ENCODE peak calls at places on chromosomes 7 and 10, in ten cellular contexts. N, Y, C, L, V, T, Q, G, X and I are unnamed samples.

GRCh38 chr10:56605043-56605442 is 244.0 kb upstream of the ZWINT start:
- DNase-seq in V (no peak), T (no peak), Y (no peak), Q (no peak), L (no peak), X (peak), G (peak), N (no peak), C (no peak), I (no peak)

GRCh38 chr7:40680657-40681056 is 545.9 kb downstream of the SUGCT start:
- DNase-seq in Y (no peak), N (no peak), G (peak), Q (peak), V (no peak), X (peak), T (peak), C (peak), L (no peak), I (no peak)

GRCh38 chr10:110147961-110148360 is 59.4 kb upstream of the MXI1 start:
- DNase-seq in G (no peak), Y (no peak), L (no peak), T (no peak), V (no peak), C (no peak), X (no peak), Q (no peak), N (no peak), I (no peak)

GRCh38 chr7:2143981-2144595 is 88.7 kb downstream of the MAD1L1 start:
- DNase-seq in Y (no peak), N (no peak), V (no peak), C (no peak), X (no peak), L (no peak), T (no peak), Q (no peak), G (no peak), I (no peak)

GRCh38 chr10:125284875-125285597 is 124.7 kb upstream of the CTBP2 start:
- DNase-seq in N (no peak), V (no peak), T (peak), G (peak), Y (no peak), L (no peak), C (no peak), Q (no peak), X (no peak), I (no peak)

GRCh38 chr10:135601-136464 is 578 bp downstream of the ZMYND11 start:
- DNase-seq in T (no peak), N (peak), X (peak), Y (peak), C (peak), Q (peak), L (peak), V (peak), G (peak), I (no peak)

GRCh38 chr10:124700293-124701037 is 43.7 kb downstream of the FAM53B start:
- DNase-seq in G (no peak), L (no peak), T (no peak), V (no peak), N (no peak), Y (no peak), X (no peak), C (no peak), Q (no peak), I (no peak)

GRCh38 chr7:68770649-68771048 is 827.6 kb upstream of the AUTS2 start:
- DNase-seq in Q (no peak), G (no peak), T (no peak), X (no peak), V (no peak), C (no peak), Y (no peak), L (no peak), N (no peak), I (no peak)

GRCh38 chr10:102400598-102401321 is 5.3 kb downstream of the NFKB2 start:
- DNase-seq in G (no peak), Q (no peak), N (peak), L (peak), T (no peak), C (no peak), V (no peak), Y (no peak), X (no peak), I (no peak)

GRCh38 chr10:67017218-67017617 is 91.4 kb downstream of the LRRTM3 start:
- DNase-seq in G (no peak), Y (no peak), V (no peak), T (no peak), C (no peak), L (no peak), X (no peak), N (no peak), Q (no peak), I (no peak)

GRCh38 chr7:117048854-117049321 is 95.6 kb downstream of the ST7 start:
- DNase-seq in G (no peak), L (no peak), Q (no peak), N (no peak), Y (no peak), X (no peak), T (no peak), C (peak), V (no peak), I (no peak)

GRCh38 chr7:485188-486081 is 34.2 kb downstream of the PDGFA start:
- DNase-seq in X (no peak), N (peak), Q (no peak), L (peak), C (peak), T (no peak), V (no peak), Y (no peak), G (no peak), I (no peak)

GRCh38 chr7:65812281-65812680 is 60.6 kb upstream of the VKORC1L1 start:
- DNase-seq in X (no peak), C (no peak), N (no peak), Q (peak), V (peak), Y (no peak), T (no peak), L (no peak), G (no peak), I (no peak)

GRCh38 chr7:123372368-123372767 is 162.0 kb downstream of the IQUB start:
- DNase-seq in G (no peak), L (no peak), C (no peak), Y (no peak), X (no peak), N (no peak), Q (no peak), V (no peak), T (no peak), I (no peak)

GRCh38 chr7:25386311-25386744 is 158.0 kb upstream of the NPVF start:
- DNase-seq in C (no peak), L (no peak), T (no peak), Y (no peak), N (no peak), G (no peak), X (no peak), V (no peak), Q (no peak), I (no peak)

GRCh38 chr7:128270799-128271411 is 29.8 kb downstream of the LEP start:
- DNase-seq in C (no peak), Y (no peak), T (no peak), L (peak), V (no peak), N (no peak), G (no peak), X (no peak), Q (no peak), I (no peak)

DNA sequence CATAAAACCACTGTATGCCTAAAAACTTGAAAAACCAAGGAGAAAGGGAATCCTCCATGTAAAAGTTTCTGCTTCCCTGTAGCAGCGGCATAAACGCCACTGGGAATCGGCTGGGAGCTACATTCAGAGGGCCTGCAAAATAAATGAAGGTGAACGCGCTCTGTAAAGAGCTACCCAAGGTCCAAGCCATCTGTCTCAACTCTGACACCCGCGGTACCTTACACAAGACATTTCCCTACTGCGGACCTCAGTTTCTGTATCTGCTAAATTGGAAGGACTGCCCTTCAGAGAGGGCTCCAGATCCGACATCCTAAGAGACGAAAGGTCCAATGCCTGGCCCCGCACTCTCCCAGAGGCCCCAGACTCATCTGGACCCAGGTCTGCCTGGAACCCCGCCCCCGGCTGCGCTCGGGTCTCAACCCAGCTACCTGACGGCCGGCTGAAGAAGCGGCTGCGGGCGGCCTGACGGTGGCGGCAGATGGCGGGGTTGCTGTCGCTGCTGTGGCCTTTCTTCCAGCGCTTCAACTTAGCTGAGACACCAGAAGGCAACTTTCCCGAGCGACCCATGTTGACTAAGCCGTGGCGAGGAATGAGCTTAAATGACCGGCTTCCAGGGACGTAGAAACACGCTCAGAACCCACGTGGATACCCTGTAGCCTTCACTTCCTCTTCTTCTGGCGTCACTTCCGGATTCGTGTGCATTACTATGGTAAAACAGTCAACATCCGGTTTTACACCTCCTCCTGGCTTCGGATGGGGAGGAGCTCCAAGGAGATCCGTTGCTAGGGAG is at the start of gene RRP12:
- DNase-seq in C (peak), T (peak), N (peak), G (peak), Q (peak), X (peak), Y (peak), V (peak), L (peak), I (peak)
- TF ChIP-seq CTCF in C (no peak), T (no peak), N (no peak), G (peak), Q (peak), X (peak), Y (no peak), V (peak), L (no peak), I (peak)

GRCh38 chr7:112395893-112396292 is 54.4 kb upstream of the IFRD1 start:
- DNase-seq in Q (no peak), Y (no peak), G (no peak), T (no peak), V (no peak), C (no peak), L (no peak), X (no peak), N (no peak), I (no peak)
- H3K4me3 ChIP-seq in Q (no peak), Y (no peak), G (no peak), T (no peak), V (no peak), C (no peak), L (no peak), X (no peak), N (no peak), I (no peak)

DNA sequence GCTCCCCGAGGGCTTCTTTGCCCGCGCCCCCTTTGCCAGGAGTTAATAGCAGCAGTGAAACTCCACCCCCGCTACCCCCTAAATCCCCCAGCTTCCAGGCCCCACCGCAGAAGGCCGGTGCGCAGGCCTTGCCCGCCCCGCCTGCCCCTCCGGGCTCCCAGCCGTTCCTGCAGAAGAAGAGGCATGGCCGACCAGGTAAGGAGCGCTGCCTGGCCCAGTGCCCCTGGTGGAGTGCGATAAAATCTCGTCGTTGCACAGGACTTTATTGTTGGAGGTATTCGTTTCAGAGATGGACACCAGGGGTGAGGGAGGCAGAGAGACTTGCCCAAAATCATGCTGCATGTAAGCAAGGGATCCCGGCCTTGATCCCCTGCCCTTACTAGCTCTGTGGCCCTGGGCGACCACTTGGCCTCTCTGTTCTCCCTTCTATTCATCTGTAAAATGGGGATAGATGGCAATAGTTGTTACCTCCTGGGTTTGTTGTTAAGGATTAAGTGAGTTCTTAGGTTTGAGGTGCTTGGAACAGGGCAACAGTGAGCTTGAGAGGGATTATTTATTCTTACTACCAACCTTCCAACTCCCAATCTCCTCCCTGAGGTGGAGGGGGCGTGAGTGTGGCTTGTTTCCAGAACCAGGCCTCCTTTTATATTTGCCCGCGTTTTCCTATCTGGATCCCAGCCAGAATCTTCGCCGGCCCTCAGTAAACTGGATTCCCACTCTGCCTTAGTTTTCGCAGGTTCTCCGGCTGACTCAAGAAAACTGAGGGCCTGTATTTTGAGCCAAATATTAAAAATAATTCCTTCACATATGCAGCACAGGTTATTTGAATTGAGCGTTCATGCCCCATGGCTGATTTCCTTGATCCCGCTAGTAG is 78.3 kb downstream of the WIPF3 start:
- DNase-seq in C (peak), T (no peak), Y (peak), L (peak), G (no peak), V (no peak), X (no peak), N (no peak), Q (no peak), I (no peak)
- TF ChIP-seq CTCF in C (no peak), T (no peak), Y (no peak), L (no peak), G (no peak), V (peak), X (peak), N (no peak), Q (no peak), I (no peak)

DNA sequence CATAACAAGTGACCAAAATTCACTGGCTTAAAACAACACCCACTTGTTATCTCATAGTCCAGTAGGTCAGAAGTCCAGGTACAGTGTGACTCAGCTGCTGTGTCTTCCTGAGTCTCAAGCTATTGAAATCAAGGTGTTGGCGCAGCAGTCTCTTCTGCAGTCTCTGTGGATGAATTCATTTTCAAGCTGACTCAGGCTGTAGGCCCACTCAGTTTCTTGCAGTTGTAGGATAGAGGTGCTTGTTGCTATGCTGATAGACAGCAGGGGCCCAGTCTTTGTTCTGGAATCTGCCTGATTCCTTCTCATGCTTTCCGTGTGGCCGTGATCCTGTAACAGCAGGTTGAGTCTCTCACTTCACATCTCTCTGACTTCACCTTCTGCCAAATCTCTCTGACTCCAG is 400.4 kb upstream of the POM121L12 start:
- DNase-seq in X (peak), N (no peak), C (no peak), G (no peak), Y (no peak), T (no peak), L (no peak), V (no peak), Q (no peak), I (no peak)
- H3K4me3 ChIP-seq in X (no peak), N (no peak), C (no peak), G (no peak), Y (no peak), T (no peak), L (no peak), V (no peak), Q (no peak), I (no peak)

DNA sequence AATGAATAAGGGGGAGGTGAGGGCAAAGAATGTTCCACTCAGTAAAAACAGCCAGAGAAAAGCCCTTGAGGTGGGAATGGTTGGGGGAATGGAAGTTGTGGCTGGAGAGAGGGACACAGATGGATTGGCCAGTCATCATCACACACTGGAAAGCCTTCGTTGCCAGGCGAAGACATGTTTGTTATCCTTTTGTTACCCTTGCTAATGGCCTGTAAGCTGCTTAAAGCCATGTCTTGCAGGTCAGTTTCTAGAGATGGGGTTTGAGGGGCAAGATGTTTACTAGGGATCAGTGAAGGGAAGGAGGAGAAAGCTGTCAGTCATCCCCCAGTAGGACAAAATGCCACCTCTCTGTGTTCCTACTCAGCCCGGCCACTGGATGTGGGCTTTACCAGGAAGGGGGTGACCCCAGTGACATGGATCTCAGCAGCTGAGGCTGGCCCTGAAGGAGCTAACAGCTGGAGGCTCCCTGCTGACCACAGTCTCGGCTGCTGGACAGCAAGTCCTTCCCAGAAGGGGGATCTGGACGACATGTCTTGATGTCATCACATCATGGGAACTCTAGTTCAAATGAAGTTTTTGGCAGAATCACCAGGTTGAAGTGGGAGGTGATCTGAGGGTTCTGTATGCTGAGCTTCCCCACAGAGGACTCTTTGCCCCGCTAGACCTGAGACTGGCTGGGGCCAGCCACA is 66.2 kb downstream of the TBXAS1 start:
- DNase-seq in G (no peak), Y (no peak), T (no peak), Q (no peak), N (no peak), C (no peak), V (no peak), L (no peak), X (no peak), I (no peak)
- TF ChIP-seq CTCF in G (no peak), Y (no peak), T (no peak), Q (no peak), N (no peak), C (no peak), V (no peak), L (no peak), X (no peak), I (no peak)

GRCh38 chr7:20779041-20779440 is 7.6 kb downstream of the SP8 start:
- DNase-seq in Y (no peak), C (no peak), X (peak), G (no peak), N (no peak), L (no peak), T (no peak), V (no peak), Q (no peak), I (no peak)
- H3K4me3 ChIP-seq in Y (no peak), C (no peak), X (peak), G (no peak), N (no peak), L (no peak), T (no peak), V (no peak), Q (no peak), I (no peak)

DNA sequence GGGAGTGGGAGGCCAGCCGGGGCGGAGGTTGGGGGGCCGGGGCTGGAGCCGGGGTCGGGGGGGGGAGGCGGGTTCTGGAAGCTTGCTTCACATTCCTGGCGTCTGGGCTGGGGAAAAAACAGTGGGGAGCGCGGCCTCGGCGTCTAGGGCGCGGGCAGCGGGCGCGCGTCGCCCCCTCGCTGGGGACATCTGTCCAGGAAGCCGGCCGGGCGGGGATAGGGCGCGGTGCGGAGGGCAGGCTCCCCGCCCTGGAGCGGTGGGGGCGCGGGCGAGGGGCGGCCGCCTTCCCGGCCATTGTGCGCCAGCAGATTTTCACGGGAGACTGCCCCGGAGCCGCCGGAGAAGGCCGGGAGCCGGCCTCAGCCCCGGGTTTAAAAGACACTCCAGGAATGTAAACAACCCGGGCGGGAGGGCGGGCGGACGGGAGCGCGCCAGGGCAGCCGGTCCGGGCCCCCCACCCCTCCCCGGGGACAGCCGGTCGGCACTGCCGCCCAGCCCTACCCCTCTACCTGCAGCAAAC is 1.4 kb downstream of the ZMIZ1 start:
- DNase-seq in L (peak), V (no peak), T (no peak), Y (no peak), X (peak), C (peak), G (no peak), N (peak), Q (peak), I (no peak)
- TF ChIP-seq CTCF in L (no peak), V (no peak), T (no peak), Y (no peak), X (no peak), C (no peak), G (no peak), N (no peak), Q (no peak), I (no peak)

GRCh38 chr10:78543026-78543748 is 509.5 kb downstream of the RPS24 start:
- DNase-seq in G (no peak), Q (no peak), N (peak), C (no peak), V (no peak), T (no peak), L (no peak), Y (no peak), X (no peak), I (no peak)

GRCh38 chr10:78540355-78541076 is 506.9 kb downstream of the RPS24 start:
- DNase-seq in N (peak), Q (no peak), V (peak), T (no peak), C (no peak), L (no peak), X (no peak), Y (no peak), G (no peak), I (no peak)

GRCh38 chr10:78543749-78544446 is 510.2 kb downstream of the RPS24 start:
- DNase-seq in V (peak), Q (peak), G (no peak), T (no peak), X (peak), C (peak), N (peak), Y (no peak), L (peak), I (no peak)

GRCh38 chr10:78541528-78542470 is 508.1 kb downstream of the RPS24 start:
- DNase-seq in N (peak), G (no peak), T (no peak), V (no peak), L (no peak), X (no peak), C (peak), Q (peak), Y (no peak), I (no peak)

DNA sequence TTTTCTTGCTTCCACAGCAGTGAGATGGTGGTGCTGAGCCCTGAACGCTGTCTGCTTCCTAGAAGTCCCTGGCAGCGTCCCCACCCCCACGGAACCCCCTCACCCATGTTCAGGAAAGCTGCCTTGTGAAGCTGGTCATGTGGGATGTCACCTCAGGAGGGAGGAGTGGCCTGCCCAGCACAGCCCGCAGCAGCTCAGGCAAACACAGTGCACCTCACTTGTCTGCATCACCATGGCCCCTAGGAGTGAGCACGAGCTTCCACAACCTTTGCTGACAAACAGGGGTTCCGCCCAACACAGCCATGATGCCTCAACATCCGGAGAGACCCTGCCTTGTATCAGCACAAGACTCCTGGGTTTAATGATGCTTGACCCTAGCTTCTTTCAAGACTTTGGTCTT is 508.9 kb downstream of the RPS24 start:
- DNase-seq in Y (no peak), T (no peak), N (peak), C (no peak), G (no peak), Q (no peak), L (no peak), V (no peak), X (no peak), I (no peak)
- H3K4me3 ChIP-seq in Y (no peak), T (no peak), N (no peak), C (no peak), G (no peak), Q (no peak), L (no peak), V (no peak), X (no peak), I (no peak)